ENCODE peak calls at places on chromosomes 2 and 18, in six cellular contexts. Z is glutamatergic neuron, T is kidney, X is HCT116, L is body of pancreas, I is astrocyte of the spinal cord. U is an unnamed sample.

GRCh38 chr2:176483481-176483880 is 214.2 kb downstream of the MTX2 start:
- DNase-seq in Z (no peak), T (no peak), X (no peak), L (no peak), I (no peak), U (no peak)

GRCh38 chr2:88329815-88330603 is 122.5 kb downstream of the FOXI3 start:
- DNase-seq in Z (no peak), T (no peak), X (peak), L (no peak), I (peak), U (no peak)

GRCh38 chr2:9982248-9982647 is 30.8 kb downstream of the GRHL1 start:
- DNase-seq in Z (no peak), T (no peak), X (no peak), L (no peak), I (peak), U (no peak)

GRCh38 chr2:112621792-112622527 is 23.8 kb upstream of the SLC20A1 start:
- DNase-seq in Z (no peak), T (no peak), X (no peak), L (no peak), I (peak), U (peak)

GRCh38 chr2:66565291-66565690 is 130.4 kb downstream of the MEIS1 start:
- DNase-seq in Z (no peak), T (no peak), X (no peak), L (no peak), I (no peak), U (no peak)

GRCh38 chr2:144630459-144631215 is 110.7 kb upstream of the ZEB2 start:
- DNase-seq in Z (no peak), T (no peak), X (no peak), L (no peak), I (no peak), U (no peak)

GRCh38 chr2:172967036-172967982 is 108.3 kb upstream of the MAP3K20 start:
- DNase-seq in Z (no peak), T (no peak), X (no peak), L (no peak), I (no peak), U (no peak)

GRCh38 chr2:144950874-144951560 is 431.1 kb upstream of the ZEB2 start:
- DNase-seq in Z (no peak), T (no peak), X (peak), L (no peak), I (peak), U (no peak)

GRCh38 chr2:158634627-158635026 is 160.5 kb upstream of the DAPL1 start:
- DNase-seq in Z (no peak), T (no peak), X (no peak), L (no peak), I (no peak), U (no peak)

GRCh38 chr2:47506024-47506423 is 103.1 kb downstream of the MSH2 start:
- DNase-seq in Z (no peak), T (no peak), X (no peak), L (no peak), I (no peak), U (no peak)

GRCh38 chr18:52716926-52717325 is 376.9 kb downstream of the DCC start:
- DNase-seq in Z (no peak), T (no peak), X (no peak), L (peak), I (peak), U (no peak)

GRCh38 chr2:118148809-118149208 is 60.5 kb downstream of the INSIG2 start:
- DNase-seq in Z (no peak), T (no peak), X (no peak), L (no peak), I (no peak), U (no peak)

GRCh38 chr2:151999058-151999457 is 99.8 kb downstream of the CACNB4 start:
- DNase-seq in Z (peak), T (no peak), X (peak), L (peak), I (peak), U (no peak)

GRCh38 chr18:23964282-23965238 is 50.0 kb upstream of the TTC39C start:
- DNase-seq in Z (no peak), T (no peak), X (peak), L (no peak), I (no peak), U (no peak)

GRCh38 chr2:237864030-237864931 is 4.9 kb downstream of the RAMP1 start:
- DNase-seq in Z (no peak), T (peak), X (no peak), L (peak), I (no peak), U (no peak)

GRCh38 chr2:237864940-237865622 is 5.7 kb downstream of the RAMP1 start:
- DNase-seq in Z (no peak), T (peak), X (no peak), L (peak), I (peak), U (no peak)

GRCh38 chr2:237867465-237867864 is 8.0 kb downstream of the RAMP1 start:
- DNase-seq in Z (no peak), T (peak), X (no peak), L (no peak), I (no peak), U (no peak)

GRCh38 chr2:237866119-237866621 is 6.7 kb downstream of the RAMP1 start:
- DNase-seq in Z (no peak), T (peak), X (no peak), L (no peak), I (peak), U (no peak)

GRCh38 chr2:237865623-237866041 is 6.2 kb downstream of the RAMP1 start:
- DNase-seq in Z (no peak), T (peak), X (no peak), L (no peak), I (no peak), U (no peak)
- TF ChIP-seq CTCF in Z (no peak), T (no peak), X (no peak), L (no peak), I (peak), U (peak)

GRCh38 chr2:105972226-105972625 is 221.9 kb downstream of the UXS1 start:
- DNase-seq in Z (no peak), T (no peak), X (no peak), L (no peak), I (no peak), U (no peak)

GRCh38 chr2:105974800-105975199 is 219.3 kb downstream of the UXS1 start:
- DNase-seq in Z (no peak), T (no peak), X (no peak), L (no peak), I (no peak), U (no peak)

DNA sequence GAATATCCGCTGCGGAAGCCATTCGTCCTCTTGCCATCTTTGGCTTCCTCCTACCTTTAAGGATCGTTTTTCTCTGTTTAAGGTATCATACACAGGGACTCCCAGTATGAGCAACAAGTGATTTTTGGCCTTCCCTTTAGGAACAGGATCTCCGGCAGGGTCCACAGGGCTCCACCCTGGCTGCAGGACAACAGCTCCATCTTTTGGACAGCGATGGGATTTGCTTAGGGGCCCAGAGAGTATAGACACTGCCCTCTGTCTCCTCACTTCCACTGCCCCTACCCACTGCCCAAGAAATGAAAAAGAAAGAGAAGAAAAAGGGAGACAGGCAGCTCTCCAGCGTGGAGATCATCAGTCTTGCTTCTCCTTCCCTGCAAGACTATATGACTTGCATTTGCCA is 224.5 kb downstream of the UXS1 start:
- DNase-seq in Z (peak), T (no peak), X (peak), L (no peak), I (no peak), U (no peak)
- TF ChIP-seq CTCF in Z (peak), T (no peak), X (peak), L (no peak), I (peak), U (peak)

GRCh38 chr18:43651067-43651466 is 373.8 kb upstream of the SYT4 start:
- DNase-seq in Z (no peak), T (no peak), X (no peak), L (no peak), I (no peak), U (no peak)

GRCh38 chr18:43642647-43643046 is 365.4 kb upstream of the SYT4 start:
- DNase-seq in Z (no peak), T (no peak), X (no peak), L (no peak), I (no peak), U (no peak)

GRCh38 chr18:43650423-43650822 is 373.1 kb upstream of the SYT4 start:
- DNase-seq in Z (no peak), T (no peak), X (no peak), L (no peak), I (no peak), U (no peak)

GRCh38 chr18:43648002-43648401 is 370.7 kb upstream of the SYT4 start:
- DNase-seq in Z (no peak), T (no peak), X (no peak), L (no peak), I (no peak), U (no peak)
- TF ChIP-seq CTCF in Z (no peak), T (no peak), X (no peak), L (no peak), I (no peak), U (peak)

DNA sequence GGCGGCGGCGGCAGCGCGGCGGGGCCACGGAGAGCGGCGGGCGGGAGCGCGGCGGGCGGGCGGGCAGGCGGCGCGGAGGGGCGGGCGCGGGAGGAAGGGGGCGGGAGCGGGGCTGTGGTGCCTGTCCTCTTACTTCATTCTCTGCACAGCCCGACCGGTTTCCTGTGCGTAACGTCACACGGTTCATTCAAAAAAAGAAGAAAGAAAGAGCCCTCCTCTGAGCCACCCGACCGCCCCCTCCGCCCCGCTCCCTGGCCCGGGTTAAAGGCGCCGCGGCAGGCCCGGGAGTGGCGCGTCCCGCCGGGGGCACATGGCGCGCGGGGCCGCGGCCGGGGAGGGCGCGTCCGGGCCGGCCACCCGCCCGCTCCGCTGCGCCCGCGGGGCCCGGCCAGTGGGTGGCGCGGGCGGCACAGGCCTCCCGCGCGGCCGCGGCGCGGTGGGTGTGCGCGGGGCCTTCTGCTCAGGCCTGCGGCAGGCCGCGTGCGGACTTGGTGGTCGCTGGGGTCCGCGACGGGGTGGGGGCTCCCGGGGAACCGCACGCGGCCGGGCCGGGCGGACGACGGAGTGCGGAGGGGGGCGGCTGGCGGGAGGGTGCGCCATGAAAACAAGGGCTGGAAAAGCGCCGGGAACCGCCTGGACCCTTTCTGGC is 596 bp upstream of the BCL2 start:
- DNase-seq in Z (peak), T (peak), X (peak), L (peak), I (peak), U (no peak)
- TF ChIP-seq CTCF in Z (no peak), T (no peak), X (no peak), L (peak), I (peak), U (peak)

DNA sequence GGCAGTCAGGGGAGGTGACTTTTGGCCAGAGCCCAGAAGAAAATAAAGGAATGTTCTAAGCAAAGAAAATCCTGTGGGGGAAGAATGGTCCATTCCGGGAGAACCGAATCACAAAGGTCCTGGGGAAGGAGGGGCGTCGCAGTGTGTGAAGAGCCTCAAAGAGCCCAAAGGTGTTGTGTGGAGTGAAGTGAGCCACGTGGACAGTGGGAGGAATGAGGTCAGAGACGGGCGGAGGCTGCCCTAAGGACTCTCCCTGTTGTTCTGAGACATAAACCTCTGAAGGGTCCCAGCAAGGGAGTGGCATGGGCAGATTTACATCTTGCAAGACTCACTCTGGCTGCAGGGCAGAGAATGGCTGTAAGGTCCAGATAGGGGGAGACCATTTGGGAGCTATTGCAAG is 91.3 kb upstream of the SEC11C start:
- DNase-seq in Z (no peak), T (no peak), X (no peak), L (no peak), I (no peak), U (no peak)
- TF ChIP-seq CTCF in Z (no peak), T (no peak), X (no peak), L (no peak), I (no peak), U (no peak)